ENCODE peak calls at places on chromosomes 5 and 9, in six cellular contexts. B, N, S, R, D and Q are unnamed samples.

GRCh38 chr9:8868632-8869031 is 1069.1 kb upstream of the DMAC1 start:
- DNase-seq in B (no peak), N (peak; percentile 14), S (no peak), R (no peak), D (no peak), Q (no peak)

GRCh38 chr5:79512692-79513518 is 1.0 kb downstream of the HOMER1 start:
- DNase-seq in B (no peak), N (no peak), S (peak; percentile 17), R (no peak), D (no peak), Q (peak; percentile 29)

GRCh38 chr5:148730272-148730954 is 76.1 kb upstream of the HTR4 start:
- DNase-seq in B (no peak), N (no peak), S (peak; percentile 15), R (no peak), D (no peak), Q (no peak)

GRCh38 chr5:149397530-149397929 is 18.4 kb upstream of the IL17B start:
- DNase-seq in B (no peak), N (no peak), S (peak; percentile 71), R (no peak), D (no peak), Q (no peak)

GRCh38 chr9:99129091-99129490 is 24.2 kb downstream of the TGFBR1 start:
- DNase-seq in B (no peak), N (no peak), S (no peak), R (no peak), D (no peak), Q (no peak)

GRCh38 chr5:65482727-65483473 is 1.2 kb upstream of the ADAMTS6 start:
- DNase-seq in B (no peak), N (peak; percentile 34), S (peak; percentile 17), R (no peak), D (no peak), Q (peak; percentile 47)

GRCh38 chr5:150596313-150596712 is 44.1 kb upstream of the SYNPO start:
- DNase-seq in B (no peak), N (no peak), S (no peak), R (no peak), D (no peak), Q (no peak)

GRCh38 chr5:170353946-170354345 is 35.2 kb downstream of the KCNMB1 start:
- DNase-seq in B (no peak), N (no peak), S (no peak), R (no peak), D (no peak), Q (no peak)

GRCh38 chr9:136044207-136044970 is 50.7 kb downstream of the NACC2 start:
- DNase-seq in B (no peak), N (no peak), S (no peak), R (no peak), D (no peak), Q (no peak)

GRCh38 chr9:34665381-34666250 is 3.2 kb upstream of the CCL27 start:
- DNase-seq in B (peak; percentile 94), N (peak; percentile 94), S (peak; percentile 97), R (peak; percentile 84), D (peak; percentile 97), Q (peak; percentile 96)

GRCh38 chr5:147530801-147531389 is 21.0 kb upstream of the DPYSL3 start:
- DNase-seq in B (no peak), N (no peak), S (peak; percentile 85), R (no peak), D (no peak), Q (peak; percentile 60)

GRCh38 chr5:71932649-71933338 is 174.5 kb upstream of the MAP1B start:
- DNase-seq in B (peak; percentile 50), N (peak; percentile 78), S (peak; percentile 14), R (no peak), D (peak; percentile 29), Q (peak; percentile 43)

GRCh38 chr5:111385970-111386831 is 126.1 kb downstream of the STARD4 start:
- DNase-seq in B (no peak), N (no peak), S (no peak), R (no peak), D (no peak), Q (no peak)

GRCh38 chr5:180070726-180071417 is 687 bp downstream of the RNF130 start:
- DNase-seq in B (no peak), N (peak; percentile 45), S (peak; percentile 47), R (no peak), D (no peak), Q (peak; percentile 67)

GRCh38 chr9:18472915-18473314 is 1.0 kb upstream of the ADAMTSL1 start:
- DNase-seq in B (no peak), N (no peak), S (no peak), R (no peak), D (no peak), Q (no peak)

GRCh38 chr5:44002381-44002901 is 386.8 kb downstream of the FGF10 start:
- DNase-seq in B (no peak), N (no peak), S (peak; percentile 42), R (no peak), D (no peak), Q (peak; percentile 23)

GRCh38 chr5:78984020-78984610 is 995 bp downstream of the ARSB start:
- DNase-seq in B (no peak), N (peak; percentile 34), S (no peak), R (no peak), D (no peak), Q (peak; percentile 19)